ENCODE peak calls at places on chromosomes 13 and 19, in eight cellular contexts. A is endodermal cell, D is RPMI7951, F is suprapubic skin, V is DMS153, P is HCEC 1CT, J is tibial artery, L is retina. B is an unnamed sample.
A peak's percentile ranks its signal among the peaks of the same experiment; 100 is the strongest.

GRCh38 chr19:9485140-9485539 is 13.3 kb downstream of the ZNF560 start:
- DNase-seq in D (no peak), F (no peak), A (no peak), L (no peak), J (no peak), P (no peak), V (no peak), B (no peak)

GRCh38 chr19:7377196-7377595 is 28.5 kb downstream of the ARHGEF18 start:
- DNase-seq in L (no peak), D (no peak), J (no peak), P (no peak), F (no peak), A (no peak), V (no peak), B (no peak)

GRCh38 chr19:35973487-35973886 is 21.5 kb upstream of the SDHAF1 start:
- DNase-seq in L (no peak), A (no peak), P (no peak), F (no peak), D (no peak), J (no peak), V (no peak), B (no peak)

GRCh38 chr13:27628081-27628480 is 6.4 kb downstream of the POLR1D start:
- DNase-seq in V (no peak), F (no peak), J (no peak), D (no peak), L (no peak), P (no peak), A (no peak), B (no peak)

GRCh38 chr13:111382877-111383276 is 62.4 kb downstream of the TEX29 start:
- DNase-seq in P (no peak), V (no peak), L (no peak), A (no peak), F (no peak), D (no peak), J (peak; percentile 42), B (no peak)

GRCh38 chr19:50817941-50818858 is 5.4 kb downstream of the KLK1 start:
- DNase-seq in F (no peak), L (peak; percentile 86), J (no peak), A (peak; percentile 98), D (peak; percentile 45), P (no peak), V (peak; percentile 56), B (no peak)

GRCh38 chr13:67048793-67049150 is 181.4 kb downstream of the PCDH9 start:
- DNase-seq in V (no peak), P (peak; percentile 31), F (no peak), J (no peak), L (no peak), A (no peak), D (no peak), B (no peak)

GRCh38 chr13:113448545-113448884 is 4.8 kb downstream of the ADPRHL1 start:
- DNase-seq in F (no peak), L (no peak), V (no peak), P (no peak), A (peak; percentile 62), J (peak; percentile 44), D (no peak), B (no peak)

GRCh38 chr13:61410669-61411297 is 4.9 kb downstream of the PCDH20 start:
- DNase-seq in L (peak; percentile 20), J (no peak), A (no peak), V (peak; percentile 1), D (no peak), P (no peak), F (no peak), B (no peak)

GRCh38 chr19:4327252-4327876 is 11.3 kb downstream of the STAP2 start:
- DNase-seq in A (peak; percentile 97), V (no peak), L (peak; percentile 69), P (peak; percentile 24), J (peak; percentile 85), D (peak; percentile 48), F (peak; percentile 87), B (peak; percentile 77)

GRCh38 chr13:32676242-32676641 is 90.0 kb downstream of the PDS5B start:
- DNase-seq in V (no peak), P (no peak), A (no peak), F (no peak), D (no peak), J (no peak), L (no peak), B (no peak)

GRCh38 chr19:1469936-1470863 is 8.8 kb downstream of the C19orf25 start:
- DNase-seq in J (no peak), F (no peak), D (peak; percentile 60), A (peak; percentile 92), L (peak; percentile 85), P (peak; percentile 0), V (peak; percentile 33), B (peak; percentile 70)

GRCh38 chr13:24511019-24511823 is 1.4 kb downstream of the PARP4 start:
- DNase-seq in F (no peak), P (peak; percentile 89), A (peak; percentile 66), V (peak; percentile 13), L (peak; percentile 3), D (peak; percentile 87), J (no peak), B (peak; percentile 50)

GRCh38 chr19:17441241-17442135 is 7.0 kb downstream of the TMEM221 start:
- DNase-seq in L (peak; percentile 42), J (no peak), P (no peak), V (no peak), F (no peak), D (peak; percentile 40), A (peak; percentile 74), B (no peak)

GRCh38 chr19:2888739-2889224 is 11.9 kb upstream of the ZNF57 start:
- DNase-seq in D (no peak), J (peak; percentile 66), V (no peak), A (no peak), L (peak; percentile 38), F (no peak), P (no peak), B (peak; percentile 80)

GRCh38 chr13:95644611-95645052 is at the start of gene DZIP1:
- DNase-seq in A (peak; percentile 97), L (no peak), F (peak; percentile 84), P (peak; percentile 81), J (peak; percentile 79), V (peak; percentile 44), D (peak; percentile 83), B (no peak)

GRCh38 chr19:7293795-7294570 is at the start of gene INSR:
- DNase-seq in L (no peak), D (peak; percentile 72), A (peak; percentile 95), P (peak; percentile 48), F (peak; percentile 90), V (peak; percentile 81), J (peak; percentile 97), B (peak; percentile 6)

GRCh38 chr19:12346896-12347295 is 13.5 kb upstream of the ZNF563 start:
- DNase-seq in P (no peak), J (no peak), V (no peak), D (peak; percentile 10), A (no peak), F (no peak), L (no peak), B (no peak)

GRCh38 chr19:47497821-47498520 is 14.0 kb upstream of the KPTN start:
- DNase-seq in V (no peak), D (peak; percentile 29), F (no peak), P (no peak), A (no peak), J (no peak), L (no peak), B (no peak)

GRCh38 chr19:14318873-14319272 is 62.4 kb upstream of the ADGRE5 start:
- DNase-seq in J (no peak), L (no peak), A (peak; percentile 81), V (no peak), D (no peak), F (no peak), P (no peak), B (no peak)

GRCh38 chr13:36907801-36908200 is 12.2 kb downstream of the SMAD9 start:
- DNase-seq in D (no peak), A (no peak), P (no peak), J (no peak), V (no peak), L (no peak), F (no peak), B (no peak)

GRCh38 chr19:45578861-45579260 is 5.7 kb downstream of the OPA3 start:
- DNase-seq in F (no peak), A (no peak), D (peak; percentile 50), V (no peak), P (no peak), J (no peak), L (no peak), B (no peak)

GRCh38 chr19:12782424-12783225 is 7.3 kb upstream of the HOOK2 start:
- DNase-seq in A (peak; percentile 78), V (peak; percentile 40), L (peak; percentile 92), J (peak; percentile 95), D (peak; percentile 82), P (peak; percentile 63), F (peak; percentile 92), B (peak; percentile 98)

GRCh38 chr13:100434010-100434763 is 154.4 kb downstream of the GGACT start:
- DNase-seq in P (peak; percentile 81), V (no peak), J (no peak), D (peak; percentile 64), A (no peak), F (no peak), L (no peak), B (no peak)

GRCh38 chr13:66927562-66927961 is 302.6 kb downstream of the PCDH9 start:
- DNase-seq in D (no peak), J (no peak), P (no peak), L (peak; percentile 36), A (no peak), V (no peak), F (no peak), B (no peak)

GRCh38 chr13:50797081-50797480 is 46.4 kb downstream of the DLEU7 start:
- DNase-seq in J (no peak), P (no peak), F (no peak), A (no peak), V (no peak), L (no peak), D (no peak), B (no peak)

GRCh38 chr13:110801044-110801443 is 87.5 kb downstream of the ING1 start:
- DNase-seq in D (no peak), A (peak; percentile 49), J (peak; percentile 56), L (no peak), P (no peak), V (no peak), F (no peak), B (no peak)

GRCh38 chr19:46002678-46003275 is 7.5 kb downstream of the CCDC61 start:
- DNase-seq in L (no peak), D (no peak), V (no peak), P (no peak), J (no peak), F (no peak), A (no peak), B (no peak)

GRCh38 chr13:23020246-23020843 is 160.4 kb upstream of the SGCG start:
- DNase-seq in L (peak; percentile 70), A (peak; percentile 69), J (no peak), V (peak; percentile 1), D (peak; percentile 44), P (peak; percentile 18), F (no peak), B (peak; percentile 21)

GRCh38 chr19:36418287-36419001 is at the start of gene ZFP82:
- DNase-seq in L (peak; percentile 97), P (peak; percentile 74), V (no peak), D (peak; percentile 81), F (peak; percentile 83), A (peak; percentile 95), J (peak; percentile 87), B (peak; percentile 81)

GRCh38 chr19:48480151-48480475 is 10.9 kb downstream of the CYTH2 start:
- DNase-seq in V (no peak), P (no peak), D (peak; percentile 59), F (no peak), J (peak; percentile 87), A (no peak), L (peak; percentile 70), B (peak; percentile 31)

GRCh38 chr19:29260477-29261317 is 47.7 kb upstream of the UQCRFS1 start:
- DNase-seq in P (no peak), L (no peak), F (no peak), D (peak; percentile 28), A (peak; percentile 86), J (no peak), V (no peak), B (no peak)

GRCh38 chr13:79312456-79312855 is 93.6 kb downstream of the RBM26 start:
- DNase-seq in L (no peak), V (no peak), A (no peak), F (no peak), P (no peak), J (no peak), D (no peak), B (no peak)

B was measured in CD4-positive, alpha-beta memory T cell.